ENCODE peak calls at places on chromosomes 2 and 18, in ten cellular contexts. P is H1, Z is transverse colon, Y is suprapubic skin, I is SK-N-SH, W is ovary, L is stomach, U is upper lobe of left lung, E is K562, A is sigmoid colon. R is an unnamed sample.

GRCh38 chr2:240600451-240600961 is 14.0 kb downstream of the CAPN10 start:
- DNase-seq in E (no peak), A (peak), W (no peak), I (no peak), U (no peak), L (no peak), Y (peak), P (no peak), Z (peak), R (no peak)

GRCh38 chr2:68755071-68755470 is 20.5 kb downstream of the ARHGAP25 start:
- DNase-seq in I (no peak), A (no peak), E (no peak), Y (no peak), P (no peak), L (no peak), U (no peak), W (no peak), Z (no peak), R (no peak)

GRCh38 chr18:68316636-68317035 is 398.3 kb downstream of the TMX3 start:
- DNase-seq in U (no peak), E (no peak), Y (no peak), L (no peak), I (no peak), P (no peak), W (no peak), Z (no peak), A (no peak), R (no peak)

GRCh38 chr2:224114428-224114827 is 75.3 kb upstream of the SERPINE2 start:
- DNase-seq in I (no peak), W (no peak), P (no peak), U (no peak), Y (no peak), A (no peak), E (no peak), Z (no peak), L (no peak), R (no peak)

GRCh38 chr2:127422631-127423475 is 4.6 kb downstream of the PROC start:
- DNase-seq in W (no peak), I (peak), Z (peak), A (peak), Y (no peak), L (peak), P (peak), E (peak), U (peak), R (no peak)

GRCh38 chr2:25034081-25034480 is 7.8 kb upstream of the EFR3B start:
- DNase-seq in E (no peak), A (no peak), I (no peak), U (no peak), W (no peak), L (no peak), Z (no peak), P (no peak), Y (no peak), R (no peak)

GRCh38 chr18:24479371-24479770 is 18.9 kb downstream of the HRH4 start:
- DNase-seq in Z (no peak), I (no peak), Y (no peak), W (no peak), E (no peak), P (no peak), A (no peak), L (no peak), U (no peak), R (no peak)

GRCh38 chr2:19801367-19802087 is 100.3 kb downstream of the TTC32 start:
- DNase-seq in A (peak), Z (peak), P (no peak), U (peak), E (no peak), I (peak), W (peak), L (peak), Y (no peak), R (no peak)

GRCh38 chr18:37334494-37335125 is 231.0 kb downstream of the CELF4 start:
- DNase-seq in A (no peak), Y (no peak), W (no peak), Z (no peak), P (no peak), I (peak), E (no peak), L (no peak), U (no peak), R (no peak)

GRCh38 chr2:176079851-176080539 is 3.8 kb downstream of the EVX2 start:
- DNase-seq in Z (no peak), P (peak), L (no peak), U (peak), A (no peak), I (peak), Y (no peak), W (no peak), E (peak), R (no peak)

GRCh38 chr2:156333951-156334495 is 1.5 kb upstream of the NR4A2 start:
- DNase-seq in P (peak), W (peak), L (peak), I (peak), Y (peak), E (peak), A (peak), Z (peak), U (peak), R (no peak)

GRCh38 chr2:16251511-16252205 is 311.3 kb downstream of the MYCN start:
- DNase-seq in W (no peak), A (no peak), U (no peak), Z (no peak), L (no peak), E (no peak), Y (no peak), P (peak), I (no peak), R (no peak)

GRCh38 chr18:10188971-10189810 is 265.2 kb upstream of the APCDD1 start:
- DNase-seq in L (no peak), A (no peak), Z (no peak), W (no peak), P (no peak), Y (no peak), E (no peak), I (no peak), U (no peak), R (no peak)

GRCh38 chr2:234590076-234590475 is 93.2 kb upstream of the ARL4C start:
- DNase-seq in E (no peak), L (no peak), U (no peak), Y (no peak), A (no peak), I (no peak), P (no peak), Z (no peak), W (no peak), R (no peak)

GRCh38 chr2:190407246-190407661 is 901 bp upstream of the MFSD6 start:
- DNase-seq in Z (no peak), I (no peak), A (no peak), U (no peak), W (no peak), P (no peak), L (no peak), Y (no peak), E (no peak), R (no peak)

GRCh38 chr2:60531638-60532216 is 21.7 kb downstream of the BCL11A start:
- DNase-seq in E (no peak), U (no peak), P (peak), W (no peak), Z (peak), Y (no peak), L (no peak), A (peak), I (no peak), R (no peak)

GRCh38 chr18:13376298-13376840 is 157.8 kb downstream of the LDLRAD4 start:
- DNase-seq in U (peak), A (peak), I (no peak), E (no peak), P (no peak), W (no peak), Y (peak), Z (no peak), L (no peak), R (no peak)

GRCh38 chr2:240433973-240434727 is 1.3 kb upstream of the GPC1 start:
- DNase-seq in E (peak), U (peak), Y (peak), Z (peak), I (no peak), L (no peak), W (peak), P (no peak), A (peak), R (no peak)

GRCh38 chr2:16218651-16219050 is 278.3 kb downstream of the MYCN start:
- DNase-seq in Z (peak), P (peak), I (peak), L (peak), E (peak), A (no peak), W (no peak), U (peak), Y (no peak), R (no peak)

GRCh38 chr2:124024491-124025348 is at the start of gene CNTNAP5:
- DNase-seq in W (no peak), P (peak), Z (peak), U (peak), I (peak), E (peak), L (peak), A (no peak), Y (no peak), R (no peak)

GRCh38 chr2:231118122-231118942 is 6.5 kb downstream of the HTR2B start:
- DNase-seq in A (no peak), W (no peak), L (no peak), P (no peak), Y (no peak), E (no peak), I (no peak), Z (no peak), U (no peak), R (no peak)

GRCh38 chr2:17594533-17595391 is 54.3 kb downstream of the VSNL1 start:
- DNase-seq in Y (no peak), W (peak), L (no peak), I (no peak), A (no peak), E (no peak), Z (no peak), U (no peak), P (peak), R (no peak)

GRCh38 chr18:31680836-31681568 is 3.4 kb downstream of the B4GALT6 start:
- DNase-seq in E (peak), I (no peak), L (no peak), W (no peak), P (no peak), A (no peak), U (no peak), Y (no peak), Z (no peak), R (no peak)

GRCh38 chr2:199910338-199911051 is 598 bp upstream of the C2orf69 start:
- DNase-seq in W (no peak), U (no peak), Z (no peak), L (no peak), E (no peak), I (no peak), Y (no peak), P (no peak), A (no peak), R (no peak)

GRCh38 chr2:37387143-37387835 is 42.9 kb downstream of the QPCT start:
- DNase-seq in A (no peak), W (no peak), L (no peak), I (peak), E (no peak), Z (no peak), Y (no peak), P (peak), U (no peak), R (no peak)

GRCh38 chr2:10007921-10008808 is 35.2 kb upstream of the KLF11 start:
- DNase-seq in E (no peak), A (peak), P (no peak), W (no peak), Z (no peak), I (no peak), Y (peak), U (peak), L (no peak), R (no peak)

GRCh38 chr2:79219383-79219988 is 59.9 kb upstream of the REG3A start:
- DNase-seq in Z (peak), L (peak), U (no peak), Y (no peak), A (no peak), W (no peak), P (peak), I (peak), E (peak), R (peak)

GRCh38 chr2:196336715-196337617 is 165.6 kb upstream of the STK17B start:
- DNase-seq in Y (no peak), P (no peak), E (peak), Z (peak), L (no peak), W (no peak), I (peak), U (no peak), A (no peak), R (peak)

GRCh38 chr2:216887132-216887531 is 27.3 kb upstream of the TNP1 start:
- DNase-seq in L (peak), W (no peak), Z (no peak), P (no peak), Y (no peak), U (no peak), A (no peak), E (no peak), I (no peak), R (no peak)

GRCh38 chr18:69777248-69777647 is 170.4 kb downstream of the CD226 start:
- DNase-seq in A (no peak), W (no peak), L (no peak), Y (no peak), P (no peak), E (no peak), Z (no peak), I (no peak), U (no peak), R (no peak)

GRCh38 chr2:223967981-223968380 is 10.7 kb downstream of the MRPL44 start:
- DNase-seq in I (no peak), Z (no peak), Y (no peak), U (no peak), L (no peak), P (no peak), A (no peak), E (no peak), W (no peak), R (no peak)

GRCh38 chr2:10267551-10268465 is 34.9 kb upstream of the HPCAL1 start:
- DNase-seq in L (peak), P (no peak), I (no peak), Z (peak), W (no peak), E (no peak), Y (no peak), U (peak), A (peak), R (no peak)

GRCh38 chr2:72276876-72277275 is 129.2 kb upstream of the CYP26B1 start:
- DNase-seq in U (no peak), I (no peak), P (no peak), A (no peak), Z (no peak), L (no peak), Y (no peak), W (no peak), E (no peak), R (no peak)

GRCh38 chr2:167733750-167734149 is 513.6 kb downstream of the STK39 start:
- DNase-seq in Z (peak), P (no peak), Y (no peak), A (no peak), L (no peak), W (peak), I (no peak), E (no peak), U (no peak), R (no peak)

GRCh38 chr2:28160986-28161425 is 231.7 kb upstream of the FOSL2 start:
- DNase-seq in A (no peak), L (no peak), P (no peak), Y (no peak), I (no peak), E (no peak), Z (no peak), W (no peak), U (no peak), R (no peak)

GRCh38 chr2:191351921-191352320 is 106.7 kb downstream of the MYO1B start:
- DNase-seq in P (no peak), I (no peak), L (no peak), W (no peak), A (no peak), U (no peak), Y (no peak), Z (no peak), E (no peak), R (no peak)

GRCh38 chr18:43847164-43848091 is 570.1 kb upstream of the SYT4 start:
- DNase-seq in E (no peak), I (no peak), Y (no peak), U (no peak), A (no peak), P (no peak), W (no peak), Z (no peak), L (no peak), R (no peak)
- TF ChIP-seq EP300 in E (no peak), I (peak), Y (no peak), U (no peak), A (no peak), P (no peak), W (no peak), Z (no peak), L (no peak), R (no peak)

GRCh38 chr18:59634096-59634495 is 63.1 kb downstream of the CCBE1 start:
- DNase-seq in E (no peak), P (no peak), I (no peak), Y (no peak), A (no peak), Z (no peak), W (no peak), L (no peak), U (no peak), R (no peak)
- TF ChIP-seq EP300 in E (no peak), P (no peak), I (no peak), Y (no peak), A (no peak), Z (no peak), W (no peak), L (no peak), U (no peak), R (no peak)

GRCh38 chr2:63588385-63589147 is at the start of the genes MDH1 and WDPCP:
- DNase-seq in P (peak), E (peak), L (peak), Y (peak), U (peak), I (peak), Z (peak), W (peak), A (peak), R (peak)
- TF ChIP-seq EP300 in P (peak), E (no peak), L (no peak), Y (no peak), U (no peak), I (no peak), Z (no peak), W (no peak), A (no peak), R (peak)

GRCh38 chr2:147855977-147856376 is 11.1 kb downstream of the ACVR2A start:
- DNase-seq in E (no peak), U (no peak), Z (no peak), A (no peak), I (no peak), W (no peak), P (no peak), L (no peak), Y (no peak), R (no peak)

GRCh38 chr2:147855316-147855715 is 10.5 kb downstream of the ACVR2A start:
- DNase-seq in Z (no peak), Y (no peak), I (no peak), U (no peak), A (no peak), P (no peak), W (no peak), E (no peak), L (no peak), R (no peak)

GRCh38 chr2:147863835-147864234 is 19.0 kb downstream of the ACVR2A start:
- DNase-seq in Z (no peak), Y (no peak), P (no peak), U (no peak), A (no peak), L (no peak), W (no peak), E (no peak), I (no peak), R (no peak)

GRCh38 chr2:147862859-147863516 is 18.2 kb downstream of the ACVR2A start:
- DNase-seq in E (no peak), A (no peak), W (no peak), U (no peak), I (no peak), P (no peak), L (no peak), Y (no peak), Z (no peak), R (no peak)

DNA sequence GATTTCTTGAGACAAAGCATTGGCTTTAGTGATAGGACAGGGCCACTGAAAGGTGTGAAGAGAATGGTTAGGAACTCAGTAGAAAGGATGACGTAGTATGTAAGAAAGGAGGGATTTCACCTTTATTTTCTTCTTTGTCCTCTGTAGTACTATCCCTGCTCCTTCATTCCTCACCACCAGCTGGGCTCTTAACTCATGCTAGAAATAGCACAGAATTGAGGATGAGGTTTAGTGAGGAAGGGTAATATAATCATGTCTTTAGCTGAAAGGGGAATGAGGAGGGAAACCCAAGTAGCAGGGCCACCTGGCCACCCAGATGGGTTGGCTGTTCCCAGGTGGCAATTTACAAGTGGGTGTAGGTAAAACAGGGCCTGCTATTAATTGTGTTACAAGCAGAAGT is 15.2 kb downstream of the ACVR2A start:
- DNase-seq in E (no peak), A (no peak), Y (no peak), U (no peak), W (no peak), L (no peak), I (no peak), P (no peak), Z (no peak), R (no peak)
- TF ChIP-seq EP300 in E (no peak), A (no peak), Y (no peak), U (no peak), W (no peak), L (no peak), I (no peak), P (no peak), Z (no peak), R (no peak)

GRCh38 chr2:239376351-239376750 is 24.5 kb downstream of the HDAC4 start:
- DNase-seq in A (peak), W (no peak), Y (peak), P (no peak), E (no peak), I (no peak), L (no peak), Z (no peak), U (peak), R (no peak)
- TF ChIP-seq EP300 in A (no peak), W (no peak), Y (no peak), P (no peak), E (no peak), I (no peak), L (no peak), Z (no peak), U (no peak), R (no peak)

GRCh38 chr2:134788417-134788816 is 50.0 kb upstream of the ACMSD start:
- DNase-seq in I (no peak), W (no peak), P (no peak), A (no peak), Y (no peak), Z (no peak), E (no peak), L (no peak), U (no peak), R (no peak)

GRCh38 chr2:134790487-134790886 is 47.9 kb upstream of the ACMSD start:
- DNase-seq in Z (no peak), Y (no peak), A (no peak), W (no peak), U (no peak), P (no peak), L (no peak), I (no peak), E (peak), R (no peak)

GRCh38 chr2:134795765-134796164 is 42.7 kb upstream of the ACMSD start:
- DNase-seq in A (no peak), Y (no peak), I (no peak), W (no peak), L (no peak), P (no peak), Z (no peak), E (no peak), U (no peak), R (no peak)

GRCh38 chr2:134792147-134792546 is 46.3 kb upstream of the ACMSD start:
- DNase-seq in I (no peak), E (no peak), Y (no peak), W (no peak), A (no peak), U (no peak), L (no peak), Z (no peak), P (no peak), R (no peak)

GRCh38 chr2:134791606-134792005 is 46.8 kb upstream of the ACMSD start:
- DNase-seq in A (no peak), I (no peak), P (no peak), Y (no peak), W (no peak), Z (no peak), L (no peak), U (no peak), E (no peak), R (no peak)
- TF ChIP-seq EP300 in A (no peak), I (no peak), P (no peak), Y (no peak), W (no peak), Z (no peak), L (no peak), U (no peak), E (no peak), R (no peak)

GRCh38 chr2:33372940-33373553 is 103.4 kb upstream of the RASGRP3 start:
- DNase-seq in A (no peak), P (no peak), E (peak), L (no peak), Z (no peak), U (no peak), I (peak), Y (no peak), W (no peak), R (peak)
- TF ChIP-seq EP300 in A (no peak), P (no peak), E (no peak), L (no peak), Z (no peak), U (no peak), I (no peak), Y (no peak), W (no peak), R (no peak)